ENCODE peak calls at places on chromosomes 12 and 14, in four cellular contexts. One of them, this sample, is unnamed.

GRCh38 chr12:38544357-38545066 is 227.9 kb downstream of the ALG10B start:
- DNase-seq in endothelial cell: no peak
- DNase-seq in neural progenitor cell: peak
- DNase-seq in dorsolateral prefrontal cortex: no peak
- DNase-seq in this sample: peak

GRCh38 chr14:47744155-47744554 is 68.8 kb upstream of the MDGA2 start:
- DNase-seq in dorsolateral prefrontal cortex: no peak
- DNase-seq in neural progenitor cell: no peak
- DNase-seq in endothelial cell: no peak
- DNase-seq in this sample: no peak

GRCh38 chr12:51205350-51205749 is 12.5 kb downstream of the POU6F1 start:
- DNase-seq in dorsolateral prefrontal cortex: no peak
- DNase-seq in endothelial cell: no peak
- DNase-seq in neural progenitor cell: no peak
- DNase-seq in this sample: no peak

GRCh38 chr12:5187136-5187535 is 143.5 kb downstream of the KCNA5 start:
- DNase-seq in neural progenitor cell: no peak
- DNase-seq in endothelial cell: no peak
- DNase-seq in dorsolateral prefrontal cortex: no peak
- DNase-seq in this sample: no peak

GRCh38 chr12:12172106-12172511 is 94.7 kb downstream of the LRP6 start:
- DNase-seq in dorsolateral prefrontal cortex: no peak
- DNase-seq in neural progenitor cell: no peak
- DNase-seq in endothelial cell: no peak
- DNase-seq in this sample: peak

GRCh38 chr14:54703724-54704123 is 136.8 kb downstream of the SAMD4A start:
- DNase-seq in endothelial cell: no peak
- DNase-seq in dorsolateral prefrontal cortex: no peak
- DNase-seq in neural progenitor cell: no peak
- DNase-seq in this sample: no peak

GRCh38 chr14:104215706-104216334 is 77.4 kb downstream of the KIF26A start:
- DNase-seq in dorsolateral prefrontal cortex: no peak
- DNase-seq in neural progenitor cell: no peak
- DNase-seq in endothelial cell: no peak
- DNase-seq in this sample: no peak

GRCh38 chr12:66900616-66901015 is 221.7 kb upstream of the GRIP1 start:
- DNase-seq in dorsolateral prefrontal cortex: no peak
- DNase-seq in neural progenitor cell: no peak
- DNase-seq in endothelial cell: no peak
- DNase-seq in this sample: peak

GRCh38 chr14:36996133-36996856 is 176.1 kb downstream of the SLC25A21 start:
- DNase-seq in neural progenitor cell: no peak
- DNase-seq in endothelial cell: no peak
- DNase-seq in dorsolateral prefrontal cortex: no peak
- DNase-seq in this sample: peak

GRCh38 chr14:36844443-36844842 is 182.8 kb downstream of the PAX9 start:
- DNase-seq in neural progenitor cell: peak
- DNase-seq in dorsolateral prefrontal cortex: no peak
- DNase-seq in endothelial cell: no peak
- DNase-seq in this sample: no peak

GRCh38 chr14:106491851-106492250 is 965.5 kb downstream of the TMEM121 start:
- DNase-seq in dorsolateral prefrontal cortex: no peak
- DNase-seq in neural progenitor cell: no peak
- DNase-seq in endothelial cell: no peak
- DNase-seq in this sample: peak

GRCh38 chr12:47073951-47074350 is 5.5 kb upstream of the PCED1B start:
- DNase-seq in neural progenitor cell: no peak
- DNase-seq in dorsolateral prefrontal cortex: no peak
- DNase-seq in endothelial cell: no peak
- DNase-seq in this sample: no peak

GRCh38 chr12:53939141-53940108 is 794 bp downstream of the HOXC13 start:
- DNase-seq in dorsolateral prefrontal cortex: no peak
- DNase-seq in endothelial cell: peak
- DNase-seq in neural progenitor cell: peak
- DNase-seq in this sample: peak

GRCh38 chr14:72855913-72856312 is 38.0 kb downstream of the DPF3 start:
- DNase-seq in endothelial cell: no peak
- DNase-seq in dorsolateral prefrontal cortex: no peak
- DNase-seq in neural progenitor cell: no peak
- DNase-seq in this sample: peak

GRCh38 chr14:23162005-23162404 is 21.5 kb downstream of the SLC7A8 start:
- DNase-seq in dorsolateral prefrontal cortex: no peak
- DNase-seq in neural progenitor cell: no peak
- DNase-seq in endothelial cell: no peak
- DNase-seq in this sample: no peak

GRCh38 chr14:105447651-105448640 is 26.7 kb upstream of the CRIP2 start:
- DNase-seq in neural progenitor cell: no peak
- DNase-seq in dorsolateral prefrontal cortex: no peak
- DNase-seq in endothelial cell: no peak
- DNase-seq in this sample: no peak

GRCh38 chr12:33586576-33586975 is 147.0 kb upstream of the SYT10 start:
- DNase-seq in neural progenitor cell: no peak
- DNase-seq in endothelial cell: no peak
- DNase-seq in dorsolateral prefrontal cortex: no peak
- DNase-seq in this sample: no peak

GRCh38 chr14:58171090-58171489 is 19.1 kb upstream of the ARMH4 start:
- DNase-seq in neural progenitor cell: peak
- DNase-seq in endothelial cell: peak
- DNase-seq in dorsolateral prefrontal cortex: peak
- DNase-seq in this sample: peak

GRCh38 chr12:52926596-52927241 is 21.8 kb upstream of the KRT8 start:
- DNase-seq in dorsolateral prefrontal cortex: no peak
- DNase-seq in neural progenitor cell: no peak
- DNase-seq in endothelial cell: no peak
- DNase-seq in this sample: no peak

GRCh38 chr12:51471465-51471864 is 46.8 kb downstream of the SLC4A8 start:
- DNase-seq in endothelial cell: no peak
- DNase-seq in dorsolateral prefrontal cortex: no peak
- DNase-seq in neural progenitor cell: no peak
- DNase-seq in this sample: peak

GRCh38 chr12:51926718-51927117 is 19.4 kb downstream of the ACVRL1 start:
- DNase-seq in neural progenitor cell: no peak
- DNase-seq in endothelial cell: peak
- DNase-seq in dorsolateral prefrontal cortex: no peak
- DNase-seq in this sample: peak

GRCh38 chr14:99971929-99972747 is 93.1 kb upstream of the EVL start:
- DNase-seq in dorsolateral prefrontal cortex: peak
- DNase-seq in endothelial cell: peak
- DNase-seq in neural progenitor cell: peak
- DNase-seq in this sample: peak

GRCh38 chr12:130281157-130281799 is 56.4 kb upstream of the PIWIL1 start:
- DNase-seq in neural progenitor cell: peak
- DNase-seq in dorsolateral prefrontal cortex: no peak
- DNase-seq in endothelial cell: no peak
- DNase-seq in this sample: peak
- TF ChIP-seq CTCF in neural progenitor cell: peak
- TF ChIP-seq CTCF in dorsolateral prefrontal cortex: peak
- TF ChIP-seq CTCF in endothelial cell: no peak
- TF ChIP-seq CTCF in this sample: peak

GRCh38 chr12:125351788-125352187 is 286.6 kb downstream of the AACS start:
- DNase-seq in dorsolateral prefrontal cortex: no peak
- DNase-seq in neural progenitor cell: no peak
- DNase-seq in endothelial cell: no peak
- DNase-seq in this sample: no peak
- TF ChIP-seq CTCF in dorsolateral prefrontal cortex: no peak
- TF ChIP-seq CTCF in neural progenitor cell: peak
- TF ChIP-seq CTCF in endothelial cell: no peak
- TF ChIP-seq CTCF in this sample: no peak

DNA sequence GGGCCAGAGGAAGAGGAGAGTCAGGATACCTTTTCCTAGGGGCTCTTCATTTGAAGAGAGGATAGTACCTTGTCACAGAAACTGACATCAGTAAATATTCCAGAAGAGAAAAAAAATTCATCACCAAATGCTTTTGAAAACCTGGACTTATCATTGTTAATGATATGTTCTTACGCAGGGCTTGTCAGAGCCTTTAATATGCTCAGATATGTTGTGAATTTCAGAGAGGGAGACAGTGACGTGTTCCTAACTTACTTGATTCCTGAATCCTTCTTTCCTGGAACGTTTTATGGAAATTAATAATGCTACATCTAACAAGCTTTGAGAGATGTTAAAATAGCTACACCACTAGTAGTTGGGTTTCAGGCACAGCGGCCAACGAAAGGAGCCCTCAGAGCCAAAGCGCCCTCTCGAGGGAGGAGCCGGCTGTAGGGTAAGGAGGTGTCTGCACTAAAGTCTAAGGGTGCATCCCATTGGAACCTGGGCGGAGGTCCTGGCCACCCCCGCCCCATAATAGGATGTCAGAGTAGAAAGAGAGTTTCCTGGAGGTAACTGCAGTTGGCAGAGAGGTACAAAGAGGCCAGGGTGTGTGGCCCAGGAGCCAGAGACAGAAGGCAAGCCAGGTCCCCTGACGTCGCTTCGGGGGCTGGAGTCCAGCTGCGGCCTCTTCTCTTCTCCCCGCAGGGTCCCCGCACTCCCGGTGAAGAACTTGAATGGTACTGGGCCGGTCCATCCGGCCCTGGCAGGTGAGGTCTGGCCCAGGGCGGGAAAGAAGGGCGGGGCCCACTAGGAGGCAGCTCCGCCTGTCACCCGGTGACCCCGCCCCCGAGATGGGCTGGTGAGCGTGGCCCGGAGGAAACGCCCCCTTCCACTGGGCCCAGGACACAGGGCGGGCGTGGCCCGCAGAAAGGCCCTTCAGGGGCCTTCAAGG is 36.2 kb downstream of the DTX1 start:
- DNase-seq in dorsolateral prefrontal cortex: no peak
- DNase-seq in neural progenitor cell: peak
- DNase-seq in endothelial cell: peak
- DNase-seq in this sample: peak
- TF ChIP-seq CTCF in dorsolateral prefrontal cortex: no peak
- TF ChIP-seq CTCF in neural progenitor cell: peak
- TF ChIP-seq CTCF in endothelial cell: no peak
- TF ChIP-seq CTCF in this sample: no peak

GRCh38 chr14:61113561-61113960 is 132.5 kb downstream of the SLC38A6 start:
- DNase-seq in endothelial cell: no peak
- DNase-seq in neural progenitor cell: no peak
- DNase-seq in dorsolateral prefrontal cortex: no peak
- DNase-seq in this sample: no peak
- TF ChIP-seq CTCF in endothelial cell: no peak
- TF ChIP-seq CTCF in neural progenitor cell: no peak
- TF ChIP-seq CTCF in dorsolateral prefrontal cortex: no peak
- TF ChIP-seq CTCF in this sample: no peak

GRCh38 chr12:29072631-29073030 is 76.4 kb upstream of the FAR2 start:
- DNase-seq in endothelial cell: no peak
- DNase-seq in dorsolateral prefrontal cortex: no peak
- DNase-seq in neural progenitor cell: peak
- DNase-seq in this sample: no peak

GRCh38 chr12:29070309-29070708 is 78.8 kb upstream of the FAR2 start:
- DNase-seq in neural progenitor cell: no peak
- DNase-seq in endothelial cell: no peak
- DNase-seq in dorsolateral prefrontal cortex: no peak
- DNase-seq in this sample: no peak

GRCh38 chr12:29073631-29074239 is 75.3 kb upstream of the FAR2 start:
- DNase-seq in neural progenitor cell: peak
- DNase-seq in dorsolateral prefrontal cortex: peak
- DNase-seq in endothelial cell: peak
- DNase-seq in this sample: peak
- TF ChIP-seq CTCF in neural progenitor cell: peak
- TF ChIP-seq CTCF in dorsolateral prefrontal cortex: peak
- TF ChIP-seq CTCF in endothelial cell: peak
- TF ChIP-seq CTCF in this sample: peak

GRCh38 chr12:55729592-55730446 is 1.0 kb upstream of the CD63 start:
- DNase-seq in neural progenitor cell: peak
- DNase-seq in dorsolateral prefrontal cortex: peak
- DNase-seq in endothelial cell: peak
- DNase-seq in this sample: peak
- TF ChIP-seq CTCF in neural progenitor cell: no peak
- TF ChIP-seq CTCF in dorsolateral prefrontal cortex: no peak
- TF ChIP-seq CTCF in endothelial cell: no peak
- TF ChIP-seq CTCF in this sample: no peak